ENCODE peak calls at places on chromosomes 7 and 10, in four cellular contexts. One of them, this sample, is unnamed.
A peak's percentile ranks its signal among the peaks of the same experiment; 100 is the strongest.

GRCh38 chr10:122490786-122491680 is 29.7 kb downstream of the HTRA1 start:
- DNase-seq in K562: no peak
- DNase-seq in HepG2: no peak
- DNase-seq in GM12878: no peak
- DNase-seq in this sample: peak; percentile 15

GRCh38 chr10:44668336-44668735 is 242.8 kb upstream of the TMEM72 start:
- DNase-seq in HepG2: no peak
- DNase-seq in GM12878: no peak
- DNase-seq in K562: no peak
- DNase-seq in this sample: no peak

GRCh38 chr10:70055550-70055949 is 2.9 kb downstream of the MACROH2A2 start:
- DNase-seq in GM12878: no peak
- DNase-seq in HepG2: no peak
- DNase-seq in K562: no peak
- DNase-seq in this sample: no peak

GRCh38 chr7:91168766-91169518 is 95.3 kb upstream of the FZD1 start:
- DNase-seq in GM12878: no peak
- DNase-seq in K562: no peak
- DNase-seq in HepG2: no peak
- DNase-seq in this sample: no peak

GRCh38 chr7:38881947-38882684 is 26.9 kb downstream of the VPS41 start:
- DNase-seq in K562: no peak
- DNase-seq in GM12878: no peak
- DNase-seq in HepG2: no peak
- DNase-seq in this sample: no peak

GRCh38 chr10:132538031-132538789 is 623 bp downstream of the INPP5A start:
- DNase-seq in GM12878: no peak
- DNase-seq in HepG2: no peak
- DNase-seq in K562: no peak
- DNase-seq in this sample: no peak

GRCh38 chr10:3030765-3031164 is 36.6 kb upstream of the PFKP start:
- DNase-seq in GM12878: no peak
- DNase-seq in HepG2: no peak
- DNase-seq in K562: no peak
- DNase-seq in this sample: no peak

GRCh38 chr7:112898432-112899290 is 108.5 kb upstream of the TMEM168 start:
- DNase-seq in HepG2: peak; percentile 79
- DNase-seq in K562: peak; percentile 86
- DNase-seq in GM12878: peak; percentile 32
- DNase-seq in this sample: peak; percentile 89

GRCh38 chr10:126420571-126421275 is 32.4 kb upstream of the ADAM12 start:
- DNase-seq in GM12878: no peak
- DNase-seq in K562: no peak
- DNase-seq in HepG2: no peak
- DNase-seq in this sample: no peak

GRCh38 chr7:155578016-155578415 is 31.7 kb upstream of the CNPY1 start:
- DNase-seq in K562: no peak
- DNase-seq in HepG2: no peak
- DNase-seq in GM12878: no peak
- DNase-seq in this sample: no peak

GRCh38 chr7:80133361-80134104 is 1.1 kb upstream of the GNAI1 start:
- DNase-seq in K562: no peak
- DNase-seq in HepG2: peak; percentile 16
- DNase-seq in GM12878: no peak
- DNase-seq in this sample: peak; percentile 27

GRCh38 chr7:5491251-5492044 is 67.8 kb upstream of the TNRC18 start:
- DNase-seq in GM12878: no peak
- DNase-seq in K562: no peak
- DNase-seq in HepG2: no peak
- DNase-seq in this sample: no peak

GRCh38 chr10:98150544-98150943 is 16.1 kb downstream of the R3HCC1L start:
- DNase-seq in HepG2: no peak
- DNase-seq in GM12878: no peak
- DNase-seq in K562: no peak
- DNase-seq in this sample: no peak

GRCh38 chr7:151137076-151137611 is 30.4 kb downstream of the GBX1 start:
- DNase-seq in GM12878: no peak
- DNase-seq in K562: no peak
- DNase-seq in HepG2: no peak
- DNase-seq in this sample: peak; percentile 50

GRCh38 chr10:62352356-62352963 is 21.7 kb upstream of the ZNF365 start:
- DNase-seq in K562: no peak
- DNase-seq in GM12878: no peak
- DNase-seq in HepG2: no peak
- DNase-seq in this sample: no peak

GRCh38 chr10:126432507-126432906 is 44.2 kb upstream of the ADAM12 start:
- DNase-seq in HepG2: no peak
- DNase-seq in GM12878: no peak
- DNase-seq in K562: no peak
- DNase-seq in this sample: no peak

GRCh38 chr7:70710011-70710480 is 421.9 kb upstream of the GALNT17 start:
- DNase-seq in K562: no peak
- DNase-seq in HepG2: no peak
- DNase-seq in GM12878: peak; percentile 73
- DNase-seq in this sample: no peak

GRCh38 chr7:83476501-83476900 is 172.4 kb downstream of the SEMA3E start:
- DNase-seq in K562: no peak
- DNase-seq in HepG2: no peak
- DNase-seq in GM12878: no peak
- DNase-seq in this sample: no peak

GRCh38 chr7:97019710-97020109 is 4.9 kb downstream of the DLX5 start:
- DNase-seq in HepG2: no peak
- DNase-seq in GM12878: no peak
- DNase-seq in K562: no peak
- DNase-seq in this sample: no peak

GRCh38 chr10:69896601-69897000 is 94.9 kb downstream of the COL13A1 start:
- DNase-seq in GM12878: no peak
- DNase-seq in HepG2: no peak
- DNase-seq in K562: no peak
- DNase-seq in this sample: no peak

GRCh38 chr7:23105086-23105643 is 420 bp upstream of the KLHL7 start:
- DNase-seq in HepG2: no peak
- DNase-seq in GM12878: no peak
- DNase-seq in K562: peak; percentile 25
- DNase-seq in this sample: no peak

GRCh38 chr7:130365093-130365492 is 15.2 kb upstream of the CPA1 start:
- DNase-seq in GM12878: no peak
- DNase-seq in HepG2: no peak
- DNase-seq in K562: no peak
- DNase-seq in this sample: no peak

GRCh38 chr10:73263948-73264347 is 11.5 kb upstream of the MRPS16 start:
- DNase-seq in K562: peak; percentile 39
- DNase-seq in GM12878: no peak
- DNase-seq in HepG2: peak; percentile 17
- DNase-seq in this sample: peak; percentile 35

GRCh38 chr7:79781716-79782115 is 328.2 kb upstream of the MAGI2 start:
- DNase-seq in K562: no peak
- DNase-seq in HepG2: no peak
- DNase-seq in GM12878: no peak
- DNase-seq in this sample: no peak

GRCh38 chr7:141706394-141707064 is 1.6 kb upstream of the WEE2 start:
- DNase-seq in HepG2: no peak
- DNase-seq in GM12878: no peak
- DNase-seq in K562: no peak
- DNase-seq in this sample: no peak

GRCh38 chr7:7177044-7177517 is 5.3 kb upstream of the C1GALT1 start:
- DNase-seq in HepG2: peak; percentile 99
- DNase-seq in K562: no peak
- DNase-seq in GM12878: no peak
- DNase-seq in this sample: peak; percentile 17

DNA sequence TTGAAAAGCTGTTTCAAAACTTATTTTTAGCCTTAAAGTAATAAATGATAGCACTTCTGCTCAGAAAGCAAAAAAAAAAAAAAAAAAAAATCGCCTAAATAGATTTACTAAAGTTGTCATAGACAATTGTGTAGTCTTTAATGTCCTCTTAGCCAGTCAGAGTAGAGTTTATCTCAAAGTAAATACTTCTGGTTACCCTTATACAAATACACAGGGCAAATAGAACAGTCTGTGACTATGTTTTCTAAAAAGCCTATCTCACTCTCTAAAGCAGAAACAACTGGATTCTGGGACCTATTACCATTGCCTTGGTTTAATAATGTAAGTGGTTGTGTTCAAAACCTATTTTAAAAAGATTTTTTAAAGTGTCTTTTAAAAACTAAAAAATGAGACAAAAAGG is 156.2 kb upstream of the THSD7A start:
- DNase-seq in HepG2: peak; percentile 5
- DNase-seq in GM12878: no peak
- DNase-seq in K562: no peak
- DNase-seq in this sample: no peak
- H3K4me2 ChIP-seq in HepG2: no peak overlapping the region
- H3K4me2 ChIP-seq in GM12878: no peak overlapping the region
- H3K4me2 ChIP-seq in K562: no peak overlapping the region
- H3K4me2 ChIP-seq in this sample: no peak overlapping the region

DNA sequence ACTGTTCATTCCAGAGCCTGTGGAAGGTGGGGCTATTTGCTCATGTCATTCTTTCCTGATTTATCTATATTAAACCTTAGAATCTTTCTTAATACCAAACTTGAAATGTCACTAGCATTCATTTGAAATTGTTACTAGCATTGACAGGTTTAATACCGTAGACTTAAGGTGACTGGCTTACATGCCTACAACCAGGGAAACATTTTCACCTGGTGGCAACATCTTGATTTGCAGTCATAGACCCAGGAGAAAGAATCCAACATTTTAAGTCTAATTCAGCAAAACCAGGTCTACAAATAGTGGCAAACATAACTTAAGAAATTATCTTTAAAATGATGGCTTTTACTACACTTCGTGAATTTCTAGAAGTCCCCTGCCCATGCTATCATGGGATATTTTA is 353.7 kb downstream of the HTR7 start:
- DNase-seq in K562: no peak
- DNase-seq in HepG2: no peak
- DNase-seq in GM12878: no peak
- DNase-seq in this sample: peak; percentile 47
- TF ChIP-seq CREB1 in K562: no peak
- TF ChIP-seq CREB1 in HepG2: no peak
- TF ChIP-seq CREB1 in GM12878: no peak
- TF ChIP-seq CREB1 in this sample: no peak

DNA sequence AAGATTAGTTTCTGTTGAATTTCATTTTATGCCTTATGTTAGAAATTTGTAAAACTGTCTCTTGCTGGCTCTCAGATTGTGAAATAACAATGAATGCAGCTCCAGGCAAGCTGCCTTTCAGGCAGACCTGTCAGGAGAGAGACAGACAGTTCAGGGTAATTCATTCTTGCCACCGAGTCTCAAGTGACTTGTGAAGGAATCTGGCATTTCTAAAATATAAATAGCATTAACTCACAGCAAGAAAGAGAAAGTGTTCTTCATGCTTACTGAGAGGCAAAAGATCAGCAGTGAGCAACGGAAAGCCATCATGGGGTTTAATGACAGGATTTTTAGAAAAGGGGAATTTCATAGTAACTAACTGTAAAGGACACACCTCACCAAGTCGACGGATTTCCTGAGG is 442.3 kb upstream of the AKR1E2 start:
- DNase-seq in GM12878: no peak
- DNase-seq in K562: no peak
- DNase-seq in HepG2: no peak
- DNase-seq in this sample: no peak
- TF ChIP-seq REST in GM12878: no peak
- TF ChIP-seq REST in K562: no peak
- TF ChIP-seq REST in HepG2: no peak
- TF ChIP-seq REST in this sample: no peak

DNA sequence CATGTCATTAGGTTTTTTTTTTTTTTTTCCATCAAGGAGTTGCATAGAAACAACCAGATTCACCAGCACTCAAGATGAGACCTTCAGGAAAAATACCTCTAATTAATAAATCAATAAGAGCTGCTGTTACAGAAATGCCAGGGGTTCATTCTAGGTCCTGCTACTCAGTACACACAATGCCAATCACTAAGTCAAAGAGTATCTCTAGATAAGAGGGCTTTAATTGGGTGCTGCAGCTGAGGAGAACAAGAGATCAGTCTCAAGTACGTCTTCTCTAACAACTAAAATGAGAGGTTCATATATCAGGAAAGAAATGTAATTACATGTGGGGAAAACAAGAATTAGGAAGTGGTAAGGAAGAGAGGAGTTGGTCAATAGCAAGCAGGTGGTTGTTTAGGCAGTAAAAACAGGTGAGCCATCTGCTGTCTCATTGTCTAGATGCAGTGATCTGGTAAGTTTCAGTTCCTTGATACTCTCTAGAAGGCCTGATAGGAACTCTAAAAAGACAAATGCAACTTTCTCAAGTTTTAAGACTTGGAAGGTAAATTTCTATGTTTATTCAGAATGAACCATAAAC is 272.9 kb upstream of the ZWINT start:
- DNase-seq in K562: no peak
- DNase-seq in HepG2: no peak
- DNase-seq in GM12878: peak; percentile 59
- DNase-seq in this sample: no peak
- H3K4me2 ChIP-seq in K562: no peak overlapping the region
- H3K4me2 ChIP-seq in HepG2: no peak overlapping the region
- H3K4me2 ChIP-seq in GM12878: peak overlapping the region; percentile 71
- H3K4me2 ChIP-seq in this sample: no peak overlapping the region

GRCh38 chr7:127251458-127252379 is 1.0 kb downstream of the GRM8 start:
- DNase-seq in GM12878: no peak
- DNase-seq in HepG2: no peak
- DNase-seq in K562: no peak
- DNase-seq in this sample: peak; percentile 60

GRCh38 chr7:127252380-127252718 is 392 bp downstream of the GRM8 start:
- DNase-seq in GM12878: no peak
- DNase-seq in HepG2: no peak
- DNase-seq in K562: no peak
- DNase-seq in this sample: peak; percentile 25

GRCh38 chr7:127252736-127253288 is at the start of gene GRM8:
- DNase-seq in GM12878: no peak
- DNase-seq in HepG2: peak; percentile 9
- DNase-seq in K562: peak; percentile 55
- DNase-seq in this sample: peak; percentile 87

GRCh38 chr7:127251048-127251451 is 1.7 kb downstream of the GRM8 start:
- DNase-seq in GM12878: no peak
- DNase-seq in K562: no peak
- DNase-seq in HepG2: no peak
- DNase-seq in this sample: peak; percentile 16

DNA sequence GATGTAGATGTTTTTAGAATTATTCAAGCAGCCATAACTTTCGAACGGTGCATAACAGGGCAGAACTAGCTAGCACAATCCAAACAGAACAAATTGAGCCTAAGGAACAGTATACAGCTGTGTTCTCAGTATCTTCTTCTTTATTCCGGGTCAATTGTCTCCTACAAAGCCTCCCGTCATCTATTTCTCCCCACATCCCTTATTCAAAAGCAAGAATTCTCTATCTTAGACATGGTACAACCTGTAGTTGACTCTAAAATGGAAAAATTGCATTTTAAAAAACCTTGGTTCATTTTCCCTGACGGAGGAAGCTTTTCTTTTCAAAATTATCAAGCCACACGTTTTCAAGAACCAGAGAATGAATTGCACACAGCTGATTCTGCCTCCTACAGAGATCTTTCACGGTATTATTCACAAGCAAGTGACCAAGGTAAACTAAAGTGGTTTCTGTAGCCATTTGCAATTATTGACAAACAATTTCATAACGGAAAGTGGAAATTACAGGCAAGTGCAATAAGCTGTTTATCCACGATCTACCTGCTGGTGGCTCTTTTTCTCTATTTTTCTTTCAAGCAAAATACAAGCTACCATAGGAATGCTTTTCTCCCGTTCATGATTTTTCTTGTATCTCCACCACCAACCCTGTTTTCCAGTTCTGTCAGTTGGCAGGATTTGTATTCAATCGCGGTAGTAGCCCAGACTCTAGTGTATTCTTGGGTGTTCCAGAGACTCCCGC is 2.3 kb downstream of the GRM8 start:
- DNase-seq in GM12878: no peak
- DNase-seq in HepG2: no peak
- DNase-seq in K562: no peak
- DNase-seq in this sample: no peak
- TF ChIP-seq CREB1 in GM12878: no peak
- TF ChIP-seq CREB1 in HepG2: no peak
- TF ChIP-seq CREB1 in K562: no peak
- TF ChIP-seq CREB1 in this sample: no peak